ENCODE peak calls at places on chromosomes 6 and 20, in four cellular contexts. D, J, Q and L are unnamed samples.

GRCh38 chr6:110041149-110041548 is 63.0 kb downstream of the GPR6 start:
- DNase-seq in D (no peak), Q (no peak), J (no peak), L (no peak)

GRCh38 chr6:47741807-47742206 is 40.0 kb upstream of the OPN5 start:
- DNase-seq in Q (no peak), D (peak; percentile 12), J (no peak), L (no peak)

GRCh38 chr6:56637640-56638039 is 5.0 kb downstream of the DST start:
- DNase-seq in J (no peak), D (peak; percentile 49), Q (no peak), L (no peak)

GRCh38 chr6:8940356-8940755 is 505.0 kb upstream of the SLC35B3 start:
- DNase-seq in Q (no peak), J (no peak), D (no peak), L (no peak)

GRCh38 chr6:84766118-84766683 is 1.8 kb upstream of the TBX18 start:
- DNase-seq in Q (no peak), J (no peak), D (no peak), L (peak; percentile 54)

GRCh38 chr6:125974214-125974866 is 12.0 kb upstream of the TRMT11 start:
- DNase-seq in Q (no peak), J (no peak), D (peak; percentile 46), L (no peak)

GRCh38 chr20:9740486-9740885 is 98.4 kb downstream of the PAK5 start:
- DNase-seq in Q (no peak), D (no peak), J (no peak), L (no peak)

GRCh38 chr20:61828891-61829290 is 236.8 kb downstream of the TAF4 start:
- DNase-seq in D (no peak), J (no peak), Q (no peak), L (no peak)

GRCh38 chr6:71489736-71490135 is 201.1 kb downstream of the OGFRL1 start:
- DNase-seq in J (no peak), Q (no peak), D (peak; percentile 10), L (no peak)

GRCh38 chr6:158283304-158284005 is 28.8 kb upstream of the TULP4 start:
- DNase-seq in Q (peak; percentile 28), J (no peak), D (no peak), L (no peak)

GRCh38 chr6:14612016-14612415 is 494.4 kb downstream of the CD83 start:
- DNase-seq in Q (no peak), D (no peak), J (no peak), L (no peak)

GRCh38 chr20:14384411-14384810 is 47.0 kb upstream of the FLRT3 start:
- DNase-seq in J (no peak), Q (no peak), D (no peak), L (no peak)

GRCh38 chr20:16054917-16055316 is 518.3 kb downstream of the KIF16B start:
- DNase-seq in Q (no peak), D (no peak), J (no peak), L (no peak)

GRCh38 chr20:10558635-10559187 is 115.1 kb downstream of the JAG1 start:
- DNase-seq in J (no peak), D (no peak), Q (no peak), L (no peak)

GRCh38 chr20:53838311-53838873 is 232.0 kb downstream of the BCAS1 start:
- DNase-seq in J (no peak), D (no peak), Q (no peak), L (no peak)

GRCh38 chr6:8108031-8108660 is 5.8 kb upstream of the EEF1E1 start:
- DNase-seq in Q (no peak), D (peak; percentile 27), J (no peak), L (no peak)

GRCh38 chr20:36214684-36215256 is 21.5 kb upstream of the AAR2 start:
- DNase-seq in Q (peak; percentile 21), J (no peak), D (no peak), L (no peak)

GRCh38 chr6:14924126-14925024 is 321.5 kb upstream of the JARID2 start:
- DNase-seq in D (no peak), J (peak; percentile 22), Q (no peak), L (no peak)

GRCh38 chr6:19303381-19303780 is 533.8 kb upstream of the ID4 start:
- DNase-seq in J (no peak), D (no peak), Q (no peak), L (no peak)

GRCh38 chr6:101163611-101164010 is 229.9 kb upstream of the GRIK2 start:
- DNase-seq in D (no peak), J (no peak), Q (no peak), L (no peak)

GRCh38 chr6:130322673-130323268 is 43.0 kb upstream of the TMEM200A start:
- DNase-seq in J (peak; percentile 37), Q (peak; percentile 60), D (peak; percentile 48), L (no peak)

GRCh38 chr6:130326496-130326895 is 39.3 kb upstream of the TMEM200A start:
- DNase-seq in J (no peak), Q (no peak), D (no peak), L (no peak)

GRCh38 chr6:130324657-130325056 is 41.2 kb upstream of the TMEM200A start:
- DNase-seq in Q (no peak), D (no peak), J (no peak), L (no peak)

DNA sequence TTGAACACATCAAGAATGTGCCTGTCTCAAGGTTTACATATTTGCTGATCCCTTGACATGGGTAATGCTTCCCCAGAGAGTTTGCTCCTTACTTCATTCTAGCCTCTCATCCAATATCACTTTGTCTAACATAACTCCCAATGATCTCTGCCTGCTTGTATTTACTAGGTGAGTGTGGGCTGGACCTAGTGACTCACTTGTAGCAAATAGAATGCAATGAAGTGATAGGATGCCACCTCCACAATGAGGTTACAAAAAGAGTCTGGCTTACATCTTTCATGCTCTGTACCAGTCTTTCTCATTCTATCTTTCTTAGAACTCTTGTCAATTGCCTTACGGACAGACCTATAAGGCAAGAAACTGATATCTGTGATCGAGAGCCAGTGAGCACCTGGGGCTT is 44.9 kb upstream of the TMEM200A start:
- DNase-seq in J (no peak), D (no peak), Q (no peak), L (no peak)
- H3K4me3 ChIP-seq in J (no peak overlapping the region), D (no peak overlapping the region), Q (no peak overlapping the region), L (no peak overlapping the region)

GRCh38 chr6:41100871-41101287 is 28.1 kb downstream of the NFYA start:
- DNase-seq in D (no peak), J (peak; percentile 20), Q (peak; percentile 71), L (peak; percentile 16)
- TF ChIP-seq CTCF in D (no peak), J (no peak), Q (no peak), L (no peak)

GRCh38 chr20:63964412-63964811 is 5.3 kb downstream of the ZNF512B start:
- DNase-seq in J (no peak), D (no peak), Q (no peak), L (peak; percentile 14)
- H3K36me3 ChIP-seq in J (no peaks in the 10 kb centered on the region), D (peaks cover 5% of the 10 kb centered on the region), Q (no peaks in the 10 kb centered on the region), L (peaks cover 57% of the 10 kb centered on the region)

GRCh38 chr6:134052776-134053120 is 324 bp upstream of the SLC2A12 start:
- DNase-seq in D (no peak), Q (no peak), J (no peak), L (no peak)
- H3K4me3 ChIP-seq in D (peak overlapping the region; percentile 72), Q (peak overlapping the region; percentile 67), J (peak overlapping the region; percentile 79), L (peak overlapping the region; percentile 72)

DNA sequence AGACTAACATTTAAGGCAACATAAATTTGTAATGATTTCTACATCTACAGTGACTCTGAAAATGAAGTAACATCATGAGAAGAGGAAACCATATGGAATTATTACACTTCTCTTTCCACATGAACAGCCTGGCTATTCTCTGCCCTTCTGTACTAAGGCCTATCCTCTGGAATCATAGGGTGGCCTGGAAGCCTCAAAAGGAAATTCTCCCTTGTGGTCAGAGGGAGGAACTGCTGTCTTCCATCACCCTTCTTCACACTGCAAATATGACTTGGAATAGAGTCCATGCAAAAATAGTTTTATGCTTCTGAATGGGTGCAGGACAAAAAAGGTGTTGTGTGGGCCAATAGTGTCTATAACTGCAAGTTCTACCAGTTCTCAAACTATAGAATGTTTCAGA is 44.6 kb upstream of the SH3BGRL2 start:
- DNase-seq in J (no peak), D (peak; percentile 50), Q (no peak), L (no peak)
- TF ChIP-seq CTCF in J (no peak), D (peak; percentile 70), Q (peak; percentile 29), L (peak; percentile 43)